ENCODE peak calls at places on chromosomes 5 and 9, in nine cellular contexts. One of them, this sample, is unnamed.

GRCh38 chr5:36897616-36898015 is 21.0 kb downstream of the NIPBL start:
- DNase-seq in SJCRH30: no peak
- DNase-seq in CD4-positive, alpha-beta memory T cell: no peak
- DNase-seq in heart left ventricle: no peak
- DNase-seq in upper lobe of right lung: no peak
- DNase-seq in heart right ventricle: no peak
- DNase-seq in ovary: no peak
- DNase-seq in RWPE2: no peak
- DNase-seq in Peyer's patch: no peak
- DNase-seq in this sample: peak; percentile 25

GRCh38 chr5:431001-431710 is 11.8 kb upstream of the EXOC3 start:
- DNase-seq in ovary: no peak
- DNase-seq in CD4-positive, alpha-beta memory T cell: no peak
- DNase-seq in upper lobe of right lung: no peak
- DNase-seq in heart right ventricle: peak; percentile 46
- DNase-seq in SJCRH30: peak; percentile 44
- DNase-seq in Peyer's patch: peak; percentile 48
- DNase-seq in RWPE2: peak; percentile 82
- DNase-seq in heart left ventricle: peak; percentile 62
- DNase-seq in this sample: no peak

GRCh38 chr9:136576269-136576626 is 30.4 kb upstream of the NOTCH1 start:
- DNase-seq in heart left ventricle: peak; percentile 68
- DNase-seq in heart right ventricle: no peak
- DNase-seq in RWPE2: no peak
- DNase-seq in ovary: no peak
- DNase-seq in upper lobe of right lung: peak; percentile 80
- DNase-seq in SJCRH30: no peak
- DNase-seq in CD4-positive, alpha-beta memory T cell: no peak
- DNase-seq in Peyer's patch: no peak
- DNase-seq in this sample: peak; percentile 49

GRCh38 chr5:143161893-143162520 is 241.5 kb downstream of the NR3C1 start:
- DNase-seq in heart left ventricle: no peak
- DNase-seq in CD4-positive, alpha-beta memory T cell: no peak
- DNase-seq in upper lobe of right lung: no peak
- DNase-seq in RWPE2: no peak
- DNase-seq in heart right ventricle: no peak
- DNase-seq in SJCRH30: no peak
- DNase-seq in Peyer's patch: no peak
- DNase-seq in ovary: no peak
- DNase-seq in this sample: no peak

GRCh38 chr5:172282277-172283019 is 1.1 kb downstream of the UBTD2 start:
- DNase-seq in ovary: no peak
- DNase-seq in heart right ventricle: no peak
- DNase-seq in heart left ventricle: no peak
- DNase-seq in RWPE2: no peak
- DNase-seq in Peyer's patch: no peak
- DNase-seq in SJCRH30: no peak
- DNase-seq in upper lobe of right lung: no peak
- DNase-seq in CD4-positive, alpha-beta memory T cell: no peak
- DNase-seq in this sample: no peak

GRCh38 chr5:39422036-39422606 is 2.7 kb downstream of the DAB2 start:
- DNase-seq in CD4-positive, alpha-beta memory T cell: no peak
- DNase-seq in Peyer's patch: no peak
- DNase-seq in heart left ventricle: no peak
- DNase-seq in ovary: no peak
- DNase-seq in SJCRH30: no peak
- DNase-seq in RWPE2: no peak
- DNase-seq in heart right ventricle: no peak
- DNase-seq in upper lobe of right lung: no peak
- DNase-seq in this sample: no peak

GRCh38 chr5:159928122-159928960 is 12.1 kb downstream of the ADRA1B start:
- DNase-seq in RWPE2: peak; percentile 85
- DNase-seq in ovary: peak; percentile 63
- DNase-seq in CD4-positive, alpha-beta memory T cell: no peak
- DNase-seq in heart right ventricle: peak; percentile 62
- DNase-seq in Peyer's patch: no peak
- DNase-seq in heart left ventricle: peak; percentile 79
- DNase-seq in SJCRH30: no peak
- DNase-seq in upper lobe of right lung: peak; percentile 68
- DNase-seq in this sample: peak; percentile 85

GRCh38 chr5:61270510-61271165 is 61.4 kb upstream of the ZSWIM6 start:
- DNase-seq in ovary: no peak
- DNase-seq in RWPE2: no peak
- DNase-seq in heart left ventricle: no peak
- DNase-seq in CD4-positive, alpha-beta memory T cell: no peak
- DNase-seq in heart right ventricle: no peak
- DNase-seq in SJCRH30: no peak
- DNase-seq in upper lobe of right lung: no peak
- DNase-seq in Peyer's patch: no peak
- DNase-seq in this sample: peak; percentile 71

GRCh38 chr5:58335518-58335917 is 124.4 kb downstream of the PLK2 start:
- DNase-seq in ovary: no peak
- DNase-seq in heart right ventricle: no peak
- DNase-seq in SJCRH30: no peak
- DNase-seq in Peyer's patch: no peak
- DNase-seq in upper lobe of right lung: no peak
- DNase-seq in RWPE2: no peak
- DNase-seq in heart left ventricle: no peak
- DNase-seq in CD4-positive, alpha-beta memory T cell: no peak
- DNase-seq in this sample: no peak

GRCh38 chr9:76369583-76369982 is 24.6 kb downstream of the RFK start:
- DNase-seq in heart left ventricle: no peak
- DNase-seq in CD4-positive, alpha-beta memory T cell: no peak
- DNase-seq in SJCRH30: peak; percentile 80
- DNase-seq in RWPE2: no peak
- DNase-seq in Peyer's patch: no peak
- DNase-seq in upper lobe of right lung: no peak
- DNase-seq in heart right ventricle: no peak
- DNase-seq in ovary: peak; percentile 36
- DNase-seq in this sample: no peak

GRCh38 chr5:119287547-119288073 is 68.2 kb upstream of the TNFAIP8 start:
- DNase-seq in heart right ventricle: no peak
- DNase-seq in Peyer's patch: peak; percentile 48
- DNase-seq in heart left ventricle: no peak
- DNase-seq in ovary: no peak
- DNase-seq in RWPE2: no peak
- DNase-seq in CD4-positive, alpha-beta memory T cell: peak; percentile 89
- DNase-seq in SJCRH30: peak; percentile 70
- DNase-seq in upper lobe of right lung: no peak
- DNase-seq in this sample: peak; percentile 67

GRCh38 chr9:127173063-127173462 is 50.6 kb upstream of the ANGPTL2 start:
- DNase-seq in heart right ventricle: no peak
- DNase-seq in SJCRH30: peak; percentile 0
- DNase-seq in upper lobe of right lung: no peak
- DNase-seq in ovary: no peak
- DNase-seq in RWPE2: peak; percentile 17
- DNase-seq in Peyer's patch: no peak
- DNase-seq in CD4-positive, alpha-beta memory T cell: no peak
- DNase-seq in heart left ventricle: peak; percentile 4
- DNase-seq in this sample: no peak
- H3K27ac ChIP-seq in heart right ventricle: no peak overlapping the region
- H3K27ac ChIP-seq in SJCRH30: no peak overlapping the region
- H3K27ac ChIP-seq in upper lobe of right lung: no peak overlapping the region
- H3K27ac ChIP-seq in ovary: no peak overlapping the region
- H3K27ac ChIP-seq in RWPE2: no peak overlapping the region
- H3K27ac ChIP-seq in Peyer's patch: no peak overlapping the region
- H3K27ac ChIP-seq in CD4-positive, alpha-beta memory T cell: no peak overlapping the region
- H3K27ac ChIP-seq in heart left ventricle: no peak overlapping the region
- H3K27ac ChIP-seq in this sample: no peak overlapping the region

GRCh38 chr5:176542135-176542595 is 5.0 kb upstream of the RNF44 start:
- DNase-seq in upper lobe of right lung: no peak
- DNase-seq in Peyer's patch: peak; percentile 83
- DNase-seq in SJCRH30: no peak
- DNase-seq in ovary: peak; percentile 44
- DNase-seq in heart left ventricle: no peak
- DNase-seq in heart right ventricle: peak; percentile 34
- DNase-seq in CD4-positive, alpha-beta memory T cell: peak; percentile 66
- DNase-seq in RWPE2: no peak
- DNase-seq in this sample: no peak

GRCh38 chr5:176543428-176544182 is 5.5 kb upstream of the CDHR2 start:
- DNase-seq in SJCRH30: peak; percentile 64
- DNase-seq in heart right ventricle: peak; percentile 82
- DNase-seq in upper lobe of right lung: peak; percentile 90
- DNase-seq in CD4-positive, alpha-beta memory T cell: peak; percentile 79
- DNase-seq in Peyer's patch: peak; percentile 75
- DNase-seq in heart left ventricle: peak; percentile 89
- DNase-seq in ovary: peak; percentile 79
- DNase-seq in RWPE2: no peak
- DNase-seq in this sample: no peak

GRCh38 chr5:176540956-176541337 is 3.7 kb upstream of the RNF44 start:
- DNase-seq in heart right ventricle: no peak
- DNase-seq in RWPE2: no peak
- DNase-seq in heart left ventricle: no peak
- DNase-seq in ovary: no peak
- DNase-seq in upper lobe of right lung: no peak
- DNase-seq in CD4-positive, alpha-beta memory T cell: no peak
- DNase-seq in SJCRH30: no peak
- DNase-seq in Peyer's patch: no peak
- DNase-seq in this sample: no peak

GRCh38 chr5:176541338-176542134 is 4.3 kb upstream of the RNF44 start:
- DNase-seq in RWPE2: no peak
- DNase-seq in ovary: peak; percentile 59
- DNase-seq in heart right ventricle: peak; percentile 57
- DNase-seq in SJCRH30: peak; percentile 56
- DNase-seq in CD4-positive, alpha-beta memory T cell: peak; percentile 86
- DNase-seq in upper lobe of right lung: peak; percentile 85
- DNase-seq in heart left ventricle: no peak
- DNase-seq in Peyer's patch: peak; percentile 92
- DNase-seq in this sample: no peak

GRCh38 chr5:176542596-176543427 is 5.6 kb upstream of the RNF44 start:
- DNase-seq in SJCRH30: no peak
- DNase-seq in heart right ventricle: peak; percentile 44
- DNase-seq in CD4-positive, alpha-beta memory T cell: no peak
- DNase-seq in RWPE2: no peak
- DNase-seq in ovary: peak; percentile 48
- DNase-seq in Peyer's patch: no peak
- DNase-seq in heart left ventricle: no peak
- DNase-seq in upper lobe of right lung: no peak
- DNase-seq in this sample: no peak
- H3K27ac ChIP-seq in SJCRH30: no peak overlapping the region
- H3K27ac ChIP-seq in heart right ventricle: peak overlapping the region; percentile 91
- H3K27ac ChIP-seq in CD4-positive, alpha-beta memory T cell: peak overlapping the region; percentile 86
- H3K27ac ChIP-seq in RWPE2: peak overlapping the region; percentile 81
- H3K27ac ChIP-seq in ovary: peak overlapping the region; percentile 72
- H3K27ac ChIP-seq in Peyer's patch: peak overlapping the region; percentile 91
- H3K27ac ChIP-seq in heart left ventricle: peak overlapping the region; percentile 98
- H3K27ac ChIP-seq in upper lobe of right lung: peak overlapping the region; percentile 77
- H3K27ac ChIP-seq in this sample: peak overlapping the region; percentile 85

GRCh38 chr5:113099822-113100221 is 123.2 kb downstream of the DCP2 start:
- DNase-seq in upper lobe of right lung: no peak
- DNase-seq in ovary: no peak
- DNase-seq in CD4-positive, alpha-beta memory T cell: no peak
- DNase-seq in Peyer's patch: no peak
- DNase-seq in heart right ventricle: no peak
- DNase-seq in RWPE2: no peak
- DNase-seq in SJCRH30: no peak
- DNase-seq in heart left ventricle: no peak
- DNase-seq in this sample: no peak

GRCh38 chr5:113091622-113092021 is 115.0 kb downstream of the DCP2 start:
- DNase-seq in SJCRH30: no peak
- DNase-seq in RWPE2: no peak
- DNase-seq in heart right ventricle: no peak
- DNase-seq in upper lobe of right lung: no peak
- DNase-seq in ovary: peak; percentile 52
- DNase-seq in heart left ventricle: no peak
- DNase-seq in Peyer's patch: no peak
- DNase-seq in CD4-positive, alpha-beta memory T cell: no peak
- DNase-seq in this sample: no peak

GRCh38 chr5:113093561-113093960 is 117.0 kb downstream of the DCP2 start:
- DNase-seq in heart right ventricle: no peak
- DNase-seq in Peyer's patch: no peak
- DNase-seq in heart left ventricle: no peak
- DNase-seq in RWPE2: no peak
- DNase-seq in ovary: no peak
- DNase-seq in CD4-positive, alpha-beta memory T cell: no peak
- DNase-seq in upper lobe of right lung: no peak
- DNase-seq in SJCRH30: no peak
- DNase-seq in this sample: no peak

GRCh38 chr5:113092683-113093082 is 116.1 kb downstream of the DCP2 start:
- DNase-seq in upper lobe of right lung: no peak
- DNase-seq in heart left ventricle: no peak
- DNase-seq in Peyer's patch: no peak
- DNase-seq in CD4-positive, alpha-beta memory T cell: no peak
- DNase-seq in RWPE2: no peak
- DNase-seq in ovary: no peak
- DNase-seq in heart right ventricle: no peak
- DNase-seq in SJCRH30: peak; percentile 57
- DNase-seq in this sample: peak; percentile 78

GRCh38 chr5:113095831-113096230 is 119.2 kb downstream of the DCP2 start:
- DNase-seq in heart left ventricle: no peak
- DNase-seq in SJCRH30: no peak
- DNase-seq in ovary: no peak
- DNase-seq in upper lobe of right lung: no peak
- DNase-seq in heart right ventricle: no peak
- DNase-seq in CD4-positive, alpha-beta memory T cell: no peak
- DNase-seq in Peyer's patch: no peak
- DNase-seq in RWPE2: no peak
- DNase-seq in this sample: no peak
- H3K27ac ChIP-seq in heart left ventricle: no peak overlapping the region
- H3K27ac ChIP-seq in SJCRH30: no peak overlapping the region
- H3K27ac ChIP-seq in ovary: no peak overlapping the region
- H3K27ac ChIP-seq in upper lobe of right lung: no peak overlapping the region
- H3K27ac ChIP-seq in heart right ventricle: no peak overlapping the region
- H3K27ac ChIP-seq in CD4-positive, alpha-beta memory T cell: no peak overlapping the region
- H3K27ac ChIP-seq in Peyer's patch: no peak overlapping the region
- H3K27ac ChIP-seq in RWPE2: no peak overlapping the region
- H3K27ac ChIP-seq in this sample: no peak overlapping the region

GRCh38 chr9:33739407-33739806 is 56.0 kb upstream of the PRSS3 start:
- DNase-seq in heart left ventricle: no peak
- DNase-seq in CD4-positive, alpha-beta memory T cell: no peak
- DNase-seq in RWPE2: no peak
- DNase-seq in SJCRH30: no peak
- DNase-seq in upper lobe of right lung: no peak
- DNase-seq in Peyer's patch: no peak
- DNase-seq in ovary: no peak
- DNase-seq in heart right ventricle: no peak
- DNase-seq in this sample: no peak

GRCh38 chr9:33731625-33732024 is 63.7 kb upstream of the PRSS3 start:
- DNase-seq in RWPE2: no peak
- DNase-seq in heart right ventricle: no peak
- DNase-seq in SJCRH30: no peak
- DNase-seq in Peyer's patch: no peak
- DNase-seq in CD4-positive, alpha-beta memory T cell: no peak
- DNase-seq in ovary: no peak
- DNase-seq in upper lobe of right lung: no peak
- DNase-seq in heart left ventricle: no peak
- DNase-seq in this sample: no peak

GRCh38 chr9:33731142-33731541 is 64.2 kb upstream of the PRSS3 start:
- DNase-seq in heart right ventricle: no peak
- DNase-seq in SJCRH30: peak; percentile 12
- DNase-seq in CD4-positive, alpha-beta memory T cell: no peak
- DNase-seq in upper lobe of right lung: no peak
- DNase-seq in ovary: no peak
- DNase-seq in Peyer's patch: no peak
- DNase-seq in heart left ventricle: no peak
- DNase-seq in RWPE2: no peak
- DNase-seq in this sample: no peak

GRCh38 chr9:33737811-33738606 is 57.4 kb upstream of the PRSS3 start:
- DNase-seq in RWPE2: no peak
- DNase-seq in CD4-positive, alpha-beta memory T cell: no peak
- DNase-seq in ovary: no peak
- DNase-seq in upper lobe of right lung: no peak
- DNase-seq in heart right ventricle: no peak
- DNase-seq in heart left ventricle: no peak
- DNase-seq in SJCRH30: peak; percentile 33
- DNase-seq in Peyer's patch: no peak
- DNase-seq in this sample: peak; percentile 63

GRCh38 chr9:33734911-33735310 is 60.5 kb upstream of the PRSS3 start:
- DNase-seq in upper lobe of right lung: no peak
- DNase-seq in Peyer's patch: no peak
- DNase-seq in heart right ventricle: no peak
- DNase-seq in CD4-positive, alpha-beta memory T cell: no peak
- DNase-seq in ovary: no peak
- DNase-seq in RWPE2: no peak
- DNase-seq in heart left ventricle: no peak
- DNase-seq in SJCRH30: no peak
- DNase-seq in this sample: no peak
- H3K27ac ChIP-seq in upper lobe of right lung: no peak overlapping the region
- H3K27ac ChIP-seq in Peyer's patch: peak overlapping the region; percentile 56
- H3K27ac ChIP-seq in heart right ventricle: no peak overlapping the region
- H3K27ac ChIP-seq in CD4-positive, alpha-beta memory T cell: no peak overlapping the region
- H3K27ac ChIP-seq in ovary: no peak overlapping the region
- H3K27ac ChIP-seq in RWPE2: no peak overlapping the region
- H3K27ac ChIP-seq in heart left ventricle: no peak overlapping the region
- H3K27ac ChIP-seq in SJCRH30: no peak overlapping the region
- H3K27ac ChIP-seq in this sample: peak overlapping the region; percentile 65